ENCODE peak calls at places on chromosomes 13 and 19, in five cellular contexts. D, N, F, C and X are unnamed samples.

GRCh38 chr19:2461751-2462634 is 5.2 kb upstream of the LMNB2 start:
- DNase-seq in D (peak; percentile 78), N (no peak), F (peak; percentile 89), C (peak; percentile 68), X (peak; percentile 92)

GRCh38 chr13:18996221-18996620 is 185.4 kb downstream of the TUBA3C start:
- DNase-seq in D (no peak), N (no peak), F (no peak), C (no peak), X (no peak)

GRCh38 chr19:49851456-49852259 is 699 bp downstream of the PTOV1 start:
- DNase-seq in D (peak; percentile 71), N (no peak), F (peak; percentile 50), C (no peak), X (no peak)

GRCh38 chr19:8654591-8655339 is 24.3 kb downstream of the NFILZ start:
- DNase-seq in D (peak; percentile 78), N (peak; percentile 63), F (peak; percentile 79), C (no peak), X (peak; percentile 87)

GRCh38 chr19:29544656-29545360 is 19.0 kb downstream of the VSTM2B start:
- DNase-seq in D (no peak), N (no peak), F (no peak), C (peak; percentile 24), X (no peak)

GRCh38 chr13:99361197-99361596 is 54.0 kb upstream of the GPR183 start:
- DNase-seq in D (no peak), N (no peak), F (no peak), C (no peak), X (no peak)

GRCh38 chr19:42191855-42192254 is 25.6 kb downstream of the DEDD2 start:
- DNase-seq in D (no peak), N (no peak), F (no peak), C (no peak), X (no peak)

GRCh38 chr13:23510979-23511735 is 59.1 kb upstream of the TNFRSF19 start:
- DNase-seq in D (peak; percentile 17), N (no peak), F (peak; percentile 58), C (no peak), X (peak; percentile 68)

GRCh38 chr19:41810301-41810700 is 13.9 kb downstream of the CEACAM3 start:
- DNase-seq in D (no peak), N (no peak), F (no peak), C (no peak), X (no peak)

GRCh38 chr19:19613456-19613855 is 5.0 kb downstream of the PBX4 start:
- DNase-seq in D (no peak), N (no peak), F (no peak), C (no peak), X (no peak)

GRCh38 chr13:23547000-23547590 is 23.1 kb upstream of the TNFRSF19 start:
- DNase-seq in D (peak; percentile 60), N (no peak), F (no peak), C (peak; percentile 66), X (no peak)

GRCh38 chr19:41908724-41909464 is 19.4 kb downstream of the ERFL start:
- DNase-seq in D (no peak), N (no peak), F (no peak), C (no peak), X (no peak)

GRCh38 chr19:18795540-18795939 is 4.4 kb upstream of the COMP start:
- DNase-seq in D (peak; percentile 42), N (no peak), F (no peak), C (no peak), X (no peak)

GRCh38 chr13:33497146-33497845 is 211.7 kb upstream of the STARD13 start:
- DNase-seq in D (no peak), N (no peak), F (no peak), C (no peak), X (no peak)

GRCh38 chr19:403221-404036 is 5.5 kb downstream of the C2CD4C start:
- DNase-seq in D (no peak), N (no peak), F (no peak), C (no peak), X (no peak)

GRCh38 chr13:28338202-28338601 is 156.7 kb downstream of the FLT1 start:
- DNase-seq in D (no peak), N (no peak), F (no peak), C (no peak), X (no peak)

GRCh38 chr13:113209336-113209879 is at the start of gene CUL4A:
- DNase-seq in D (peak; percentile 78), N (peak; percentile 75), F (peak; percentile 87), C (peak; percentile 90), X (peak; percentile 88)

GRCh38 chr13:80975903-80976302 is 635.0 kb upstream of the SPRY2 start:
- DNase-seq in D (no peak), N (no peak), F (no peak), C (no peak), X (no peak)

GRCh38 chr13:76854894-76855293 is 31.3 kb downstream of the KCTD12 start:
- DNase-seq in D (no peak), N (no peak), F (no peak), C (no peak), X (no peak)

GRCh38 chr13:21980049-21980448 is 309.2 kb downstream of the FGF9 start:
- DNase-seq in D (no peak), N (no peak), F (no peak), C (no peak), X (no peak)

GRCh38 chr13:21973437-21974125 is 302.7 kb downstream of the FGF9 start:
- DNase-seq in D (no peak), N (no peak), F (no peak), C (no peak), X (no peak)

GRCh38 chr13:21979156-21979819 is 308.4 kb downstream of the FGF9 start:
- DNase-seq in D (no peak), N (no peak), F (no peak), C (no peak), X (no peak)

GRCh38 chr13:21974741-21975140 is 303.9 kb downstream of the FGF9 start:
- DNase-seq in D (no peak), N (no peak), F (no peak), C (no peak), X (no peak)

GRCh38 chr13:21976159-21976558 is 305.3 kb downstream of the FGF9 start:
- DNase-seq in D (no peak), N (no peak), F (no peak), C (no peak), X (no peak)
- TF ChIP-seq CTCF in D (no peak), N (no peak), F (no peak), C (no peak), X (no peak)

GRCh38 chr13:36829753-36830152 is 10.7 kb downstream of the RFXAP start:
- DNase-seq in D (no peak), N (no peak), F (no peak), C (no peak), X (no peak)
- TF ChIP-seq CTCF in D (no peak), N (no peak), F (no peak), C (no peak), X (no peak)

GRCh38 chr13:91166714-91167511 is 180.6 kb upstream of the MIR17HG start:
- DNase-seq in D (no peak), N (no peak), F (no peak), C (no peak), X (no peak)
- TF ChIP-seq CTCF in D (no peak), N (no peak), F (no peak), C (no peak), X (no peak)

GRCh38 chr13:27283906-27284523 is 13.4 kb downstream of the RASL11A start:
- DNase-seq in D (no peak), N (no peak), F (no peak), C (no peak), X (no peak)
- TF ChIP-seq CTCF in D (no peak), N (no peak), F (peak; percentile 41), C (peak; percentile 41), X (peak; percentile 50)

GRCh38 chr19:10768936-10769335 is 51.1 kb downstream of the DNM2 start:
- DNase-seq in D (no peak), N (no peak), F (no peak), C (no peak), X (no peak)

GRCh38 chr19:10766681-10767201 is 48.9 kb downstream of the DNM2 start:
- DNase-seq in D (no peak), N (no peak), F (no peak), C (no peak), X (no peak)

GRCh38 chr19:10767726-10768125 is 49.8 kb downstream of the DNM2 start:
- DNase-seq in D (no peak), N (no peak), F (no peak), C (no peak), X (no peak)

GRCh38 chr19:10768369-10768768 is 50.5 kb downstream of the DNM2 start:
- DNase-seq in D (no peak), N (no peak), F (no peak), C (no peak), X (no peak)

DNA sequence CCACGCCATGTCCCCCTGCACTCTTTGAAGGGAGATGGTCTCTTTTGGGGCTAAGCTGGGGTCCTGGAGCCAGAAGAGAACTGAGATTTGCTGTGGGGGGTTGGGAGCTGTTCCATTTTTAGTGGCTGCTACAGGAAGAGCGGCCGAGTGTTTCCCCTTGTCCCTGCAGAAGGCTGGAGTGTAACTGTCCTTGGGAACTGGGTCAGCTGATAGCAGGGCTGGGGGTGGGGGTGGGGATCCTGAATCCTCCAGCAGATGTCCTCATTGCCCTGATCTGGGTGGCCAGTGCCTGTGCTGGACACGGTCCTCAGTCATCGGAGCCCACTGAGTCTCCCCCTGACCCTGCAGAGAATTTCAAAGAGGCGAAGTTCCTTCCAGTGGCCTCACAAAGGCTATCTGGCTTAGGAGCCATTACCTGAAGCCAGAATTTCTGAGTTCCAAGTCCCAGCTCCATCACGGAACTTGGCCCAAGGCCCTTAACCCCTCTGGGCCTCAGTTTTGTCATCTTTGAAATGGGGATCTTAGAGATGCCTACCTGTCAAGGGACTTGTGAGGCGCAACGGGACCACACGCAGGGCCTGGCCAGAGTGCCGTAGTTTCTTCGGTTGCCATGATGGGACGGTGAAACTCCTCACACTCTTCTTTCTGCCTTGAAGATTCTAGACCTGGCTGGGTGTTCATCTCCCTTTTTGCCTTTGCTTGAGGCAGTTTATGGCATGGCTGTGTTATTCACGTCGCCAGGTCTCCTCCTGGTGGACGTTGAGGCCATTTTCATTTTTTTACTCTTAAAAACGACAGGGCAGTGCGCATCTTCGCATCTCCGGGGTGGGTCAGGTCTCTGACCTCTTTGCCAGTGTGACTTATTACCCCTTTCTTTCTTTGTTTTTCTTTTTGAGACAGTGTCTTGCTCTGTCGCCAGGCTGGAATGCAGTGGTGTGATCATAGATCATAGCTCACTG is 51.9 kb downstream of the DNM2 start:
- DNase-seq in D (no peak), N (no peak), F (no peak), C (no peak), X (no peak)
- TF ChIP-seq CTCF in D (no peak), N (no peak), F (no peak), C (peak; percentile 30), X (no peak)